ENCODE peak calls at places on chromosomes 6 and 20, in four cellular contexts. One of them, this sample, is unnamed.

GRCh38 chr6:43220439-43220951 is 8.8 kb downstream of the DNPH1 start:
- DNase-seq in NCI-H1930: no peak
- DNase-seq in AG20443: no peak
- DNase-seq in caudate nucleus: no peak
- DNase-seq in this sample: no peak

GRCh38 chr6:43123691-43124314 is 47.3 kb upstream of the SRF start:
- DNase-seq in NCI-H1930: no peak
- DNase-seq in AG20443: no peak
- DNase-seq in caudate nucleus: no peak
- DNase-seq in this sample: no peak

GRCh38 chr20:33858666-33859065 is 47.5 kb downstream of the CHMP4B start:
- DNase-seq in NCI-H1930: no peak
- DNase-seq in AG20443: no peak
- DNase-seq in caudate nucleus: no peak
- DNase-seq in this sample: no peak

GRCh38 chr20:58595167-58595566 is 55.9 kb upstream of the STX16 start:
- DNase-seq in NCI-H1930: no peak
- DNase-seq in AG20443: no peak
- DNase-seq in caudate nucleus: no peak
- DNase-seq in this sample: no peak

GRCh38 chr6:12150812-12151432 is 138.8 kb downstream of the HIVEP1 start:
- DNase-seq in NCI-H1930: no peak
- DNase-seq in AG20443: no peak
- DNase-seq in caudate nucleus: no peak
- DNase-seq in this sample: peak

GRCh38 chr6:130810307-130811030 is 16.7 kb upstream of the SMLR1 start:
- DNase-seq in NCI-H1930: no peak
- DNase-seq in AG20443: peak
- DNase-seq in caudate nucleus: no peak
- DNase-seq in this sample: peak

GRCh38 chr6:8177721-8178120 is 75.4 kb upstream of the EEF1E1 start:
- DNase-seq in NCI-H1930: no peak
- DNase-seq in AG20443: no peak
- DNase-seq in caudate nucleus: no peak
- DNase-seq in this sample: no peak

GRCh38 chr20:21693322-21693721 is 12.1 kb upstream of the PAX1 start:
- DNase-seq in NCI-H1930: peak
- DNase-seq in AG20443: no peak
- DNase-seq in caudate nucleus: no peak
- DNase-seq in this sample: no peak

GRCh38 chr6:111989743-111990142 is 64.2 kb upstream of the CCN6 start:
- DNase-seq in NCI-H1930: no peak
- DNase-seq in AG20443: no peak
- DNase-seq in caudate nucleus: no peak
- DNase-seq in this sample: no peak

GRCh38 chr6:35213824-35214756 is at the start of gene SCUBE3:
- DNase-seq in NCI-H1930: no peak
- DNase-seq in AG20443: peak
- DNase-seq in caudate nucleus: no peak
- DNase-seq in this sample: no peak

GRCh38 chr6:6565488-6565887 is 23.0 kb upstream of the LY86 start:
- DNase-seq in NCI-H1930: no peak
- DNase-seq in AG20443: no peak
- DNase-seq in caudate nucleus: no peak
- DNase-seq in this sample: no peak

GRCh38 chr6:2731281-2731909 is 19.3 kb downstream of the MYLK4 start:
- DNase-seq in NCI-H1930: no peak
- DNase-seq in AG20443: no peak
- DNase-seq in caudate nucleus: no peak
- DNase-seq in this sample: no peak

GRCh38 chr6:133590814-133591213 is 298.1 kb upstream of the TCF21 start:
- DNase-seq in NCI-H1930: no peak
- DNase-seq in AG20443: no peak
- DNase-seq in caudate nucleus: no peak
- DNase-seq in this sample: no peak

GRCh38 chr6:33609019-33609418 is 12.1 kb upstream of the ITPR3 start:
- DNase-seq in NCI-H1930: no peak
- DNase-seq in AG20443: no peak
- DNase-seq in caudate nucleus: no peak
- DNase-seq in this sample: peak

GRCh38 chr6:81832304-81832703 is 79.8 kb upstream of the TENT5A start:
- DNase-seq in NCI-H1930: no peak
- DNase-seq in AG20443: no peak
- DNase-seq in caudate nucleus: no peak
- DNase-seq in this sample: no peak

GRCh38 chr20:35284267-35284991 is at the start of gene EIF6:
- DNase-seq in NCI-H1930: peak
- DNase-seq in AG20443: peak
- DNase-seq in caudate nucleus: peak
- DNase-seq in this sample: peak

GRCh38 chr6:49787176-49787575 is at the start of gene PGK2:
- DNase-seq in NCI-H1930: no peak
- DNase-seq in AG20443: no peak
- DNase-seq in caudate nucleus: no peak
- DNase-seq in this sample: no peak

GRCh38 chr6:108168980-108169800 is 3.4 kb downstream of the NR2E1 start:
- DNase-seq in NCI-H1930: no peak
- DNase-seq in AG20443: peak
- DNase-seq in caudate nucleus: no peak
- DNase-seq in this sample: no peak

GRCh38 chr20:1449370-1449769 is 17.3 kb downstream of the NSFL1C start:
- DNase-seq in NCI-H1930: no peak
- DNase-seq in AG20443: no peak
- DNase-seq in caudate nucleus: no peak
- DNase-seq in this sample: peak

GRCh38 chr6:51398793-51399192 is 580.1 kb downstream of the TFAP2B start:
- DNase-seq in NCI-H1930: no peak
- DNase-seq in AG20443: no peak
- DNase-seq in caudate nucleus: no peak
- DNase-seq in this sample: no peak

GRCh38 chr6:167699141-167700036 is 127.3 kb upstream of the AFDN start:
- DNase-seq in NCI-H1930: no peak
- DNase-seq in AG20443: peak
- DNase-seq in caudate nucleus: no peak
- DNase-seq in this sample: no peak

GRCh38 chr20:6654490-6655247 is 112.8 kb upstream of the BMP2 start:
- DNase-seq in NCI-H1930: no peak
- DNase-seq in AG20443: peak
- DNase-seq in caudate nucleus: no peak
- DNase-seq in this sample: peak

GRCh38 chr6:101393291-101394251 is at the start of gene GRIK2:
- DNase-seq in NCI-H1930: peak
- DNase-seq in AG20443: peak
- DNase-seq in caudate nucleus: no peak
- DNase-seq in this sample: peak

GRCh38 chr6:170284866-170285469 is 5.9 kb downstream of the DLL1 start:
- DNase-seq in NCI-H1930: no peak
- DNase-seq in AG20443: no peak
- DNase-seq in caudate nucleus: no peak
- DNase-seq in this sample: no peak

GRCh38 chr6:33688006-33688405 is 23.5 kb downstream of the UQCC2 start:
- DNase-seq in NCI-H1930: no peak
- DNase-seq in AG20443: no peak
- DNase-seq in caudate nucleus: no peak
- DNase-seq in this sample: no peak

GRCh38 chr20:54028276-54029011 is 42.0 kb downstream of the BCAS1 start:
- DNase-seq in NCI-H1930: no peak
- DNase-seq in AG20443: no peak
- DNase-seq in caudate nucleus: peak
- DNase-seq in this sample: peak

GRCh38 chr20:51326241-51326819 is 216.2 kb downstream of the NFATC2 start:
- DNase-seq in NCI-H1930: peak
- DNase-seq in AG20443: peak
- DNase-seq in caudate nucleus: no peak
- DNase-seq in this sample: peak

GRCh38 chr20:19313342-19314069 is 101.1 kb downstream of the SLC24A3 start:
- DNase-seq in NCI-H1930: no peak
- DNase-seq in AG20443: no peak
- DNase-seq in caudate nucleus: no peak
- DNase-seq in this sample: no peak

GRCh38 chr6:35259946-35260626 is 551 bp downstream of the ZNF76 start:
- DNase-seq in NCI-H1930: peak
- DNase-seq in AG20443: peak
- DNase-seq in caudate nucleus: peak
- DNase-seq in this sample: peak

GRCh38 chr6:13478525-13478962 is 8.9 kb downstream of the GFOD1 start:
- DNase-seq in NCI-H1930: no peak
- DNase-seq in AG20443: no peak
- DNase-seq in caudate nucleus: no peak
- DNase-seq in this sample: no peak

GRCh38 chr6:106360989-106361430 is 493 bp downstream of the CRYBG1 start:
- DNase-seq in NCI-H1930: no peak
- DNase-seq in AG20443: peak
- DNase-seq in caudate nucleus: no peak
- DNase-seq in this sample: no peak

GRCh38 chr6:148273962-148274752 is 68.5 kb upstream of the SASH1 start:
- DNase-seq in NCI-H1930: no peak
- DNase-seq in AG20443: no peak
- DNase-seq in caudate nucleus: no peak
- DNase-seq in this sample: no peak

This sample was measured in myocyte.